ENCODE peak calls at places on chromosomes 12 and 14, in four cellular contexts. Y is IMR-90, W is spleen, F is heart left ventricle. M is an unnamed sample.

GRCh38 chr12:96241484-96242256 is 47.5 kb downstream of the ELK3 start:
- DNase-seq in Y (peak), F (peak), W (peak), M (peak)

GRCh38 chr12:1776139-1776975 is 44.0 kb upstream of the LRTM2 start:
- DNase-seq in W (no peak), F (no peak), Y (peak), M (peak)

GRCh38 chr12:56186957-56187356 is 2.3 kb downstream of the SMARCC2 start:
- DNase-seq in F (no peak), W (no peak), Y (no peak), M (no peak)

GRCh38 chr12:122888232-122888752 is 7.6 kb downstream of the VPS37B start:
- DNase-seq in F (peak), W (no peak), Y (peak), M (peak)

GRCh38 chr12:19430988-19431387 is 8.3 kb upstream of the AEBP2 start:
- DNase-seq in W (no peak), Y (no peak), F (no peak), M (no peak)

GRCh38 chr12:51322452-51322851 is 1.5 kb downstream of the BIN2 start:
- DNase-seq in F (no peak), W (no peak), Y (no peak), M (no peak)

GRCh38 chr14:68231832-68232642 is 412.5 kb downstream of the RAD51B start:
- DNase-seq in F (no peak), Y (peak), W (no peak), M (peak)

GRCh38 chr12:70828391-70828790 is 92.1 kb downstream of the PTPRR start:
- DNase-seq in Y (no peak), W (no peak), F (no peak), M (peak)

GRCh38 chr12:14950421-14950820 is 11.0 kb downstream of the ARHGDIB start:
- DNase-seq in W (no peak), F (no peak), Y (no peak), M (no peak)

GRCh38 chr14:24954037-24954696 is 95.8 kb downstream of the STXBP6 start:
- DNase-seq in F (no peak), Y (no peak), W (no peak), M (no peak)

GRCh38 chr14:22835505-22835904 is 880 bp upstream of the MMP14 start:
- DNase-seq in Y (no peak), F (no peak), W (no peak), M (no peak)

GRCh38 chr14:22837750-22838538 is 1.6 kb downstream of the MMP14 start:
- DNase-seq in F (no peak), Y (peak), W (peak), M (peak)

GRCh38 chr14:22837059-22837749 is 819 bp downstream of the MMP14 start:
- DNase-seq in F (peak), Y (peak), W (peak), M (peak)

GRCh38 chr14:22838631-22839041 is 2.3 kb downstream of the MMP14 start:
- DNase-seq in W (no peak), F (no peak), Y (peak), M (peak)

DNA sequence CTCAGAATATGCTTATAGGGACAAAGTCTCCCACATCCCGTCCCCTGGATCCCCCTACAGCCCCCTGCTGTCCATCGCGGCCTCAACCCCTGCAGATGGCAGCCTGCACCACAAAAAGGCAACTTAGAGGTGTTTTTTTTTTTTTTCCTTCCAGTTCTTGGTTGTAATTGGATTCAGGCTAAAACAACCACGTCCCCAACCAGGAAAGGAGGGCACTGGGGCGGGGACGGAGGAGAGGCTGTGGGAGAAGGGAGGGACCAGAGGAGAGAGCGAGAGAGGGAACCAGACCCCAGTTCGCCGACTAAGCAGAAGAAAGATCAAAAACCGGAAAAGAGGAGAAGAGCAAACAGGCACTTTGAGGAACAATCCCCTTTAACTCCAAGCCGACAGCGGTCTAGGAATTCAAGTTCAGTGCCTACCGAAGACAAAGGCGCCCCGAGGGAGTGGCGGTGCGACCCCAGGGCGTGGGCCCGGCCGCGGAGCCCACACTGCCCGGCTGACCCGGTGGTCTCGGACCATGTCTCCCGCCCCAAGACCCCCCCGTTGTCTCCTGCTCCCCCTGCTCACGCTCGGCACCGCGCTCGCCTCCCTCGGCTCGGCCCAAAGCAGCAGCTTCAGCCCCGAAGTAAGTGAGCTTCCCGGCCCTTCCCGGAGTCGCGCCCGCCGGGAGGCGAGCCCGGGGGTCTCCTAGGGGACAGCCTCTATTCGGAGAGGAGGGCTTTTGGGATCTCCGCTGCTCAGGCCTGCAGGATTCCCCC is at the start of gene MMP14:
- DNase-seq in F (peak), W (peak), Y (peak), M (peak)
- TF ChIP-seq CTCF in F (peak), W (peak), Y (peak), M (peak)

GRCh38 chr12:13358391-13358905 is 161.9 kb downstream of the EMP1 start:
- DNase-seq in Y (no peak), W (no peak), F (no peak), M (no peak)
- H3K4me3 ChIP-seq in Y (no peak), W (no peak), F (no peak), M (no peak)

DNA sequence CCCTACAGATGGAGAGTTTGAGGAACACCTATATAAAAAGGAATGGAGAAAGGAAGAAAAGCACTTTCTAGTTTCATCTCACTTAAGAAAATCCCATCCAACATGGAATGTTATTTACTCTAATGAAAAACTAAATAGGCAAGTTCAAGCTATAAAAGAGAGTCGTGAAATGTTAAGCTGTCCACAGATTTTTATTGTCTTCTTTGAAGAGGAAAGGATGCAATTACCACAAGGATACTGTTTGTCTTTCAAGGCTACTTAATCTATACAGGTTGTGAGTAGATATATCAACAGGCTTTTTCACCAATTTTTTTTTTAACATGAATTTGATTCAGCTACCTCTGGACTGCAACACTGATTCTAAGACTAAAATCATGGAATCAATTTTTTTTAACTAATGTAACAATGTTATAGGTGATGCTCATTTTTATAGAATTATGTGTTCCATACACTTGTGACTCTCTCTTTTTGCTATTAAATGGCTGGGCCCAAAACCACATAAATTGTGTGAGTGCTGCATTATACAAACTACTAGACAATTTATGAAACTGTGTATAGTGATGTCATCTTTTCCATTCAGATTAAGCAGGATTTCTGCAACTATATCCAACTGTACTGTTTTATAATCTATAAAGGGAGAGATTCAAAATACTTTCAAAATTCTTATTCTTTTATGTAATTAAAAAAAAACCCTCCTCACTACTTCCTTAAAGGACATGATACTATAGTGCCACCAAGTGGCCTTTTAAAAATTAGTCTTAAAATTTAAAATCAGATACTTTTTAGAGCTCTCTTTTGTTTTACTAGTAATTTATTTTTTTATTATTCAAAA is 26.7 kb upstream of the BMAL2 start:
- DNase-seq in Y (peak), F (no peak), W (no peak), M (peak)
- TF ChIP-seq CTCF in Y (peak), F (peak), W (no peak), M (peak)

GRCh38 chr12:54300732-54301427 is at the start of gene NFE2:
- DNase-seq in W (peak), Y (peak), F (peak), M (peak)
- H3K4me3 ChIP-seq in W (peak), Y (no peak), F (peak), M (peak)

GRCh38 chr12:62604373-62604772 is 137.7 kb downstream of the MON2 start:
- DNase-seq in W (no peak), Y (no peak), F (no peak), M (no peak)
- TF ChIP-seq CTCF in W (no peak), Y (no peak), F (no peak), M (no peak)

DNA sequence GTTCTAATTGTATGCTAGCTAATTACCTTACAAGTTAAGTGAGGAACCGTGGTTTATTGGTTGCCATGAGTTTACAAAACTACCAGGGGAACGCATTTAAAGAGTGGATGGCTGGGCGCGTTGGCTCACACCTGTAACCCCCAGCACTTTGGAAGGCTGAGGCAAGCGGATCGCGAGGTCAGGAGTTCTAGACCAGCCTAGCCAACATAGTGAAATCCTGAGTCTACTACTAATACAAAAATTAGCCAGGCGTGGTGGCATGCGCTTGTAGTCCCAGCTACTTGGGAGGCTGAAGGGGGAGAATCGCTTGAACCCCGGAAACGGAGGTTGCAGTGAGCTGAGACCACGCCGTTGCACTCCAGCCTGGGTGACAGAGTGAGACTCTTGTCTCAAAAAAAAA is 2.2 kb downstream of the EIF5 start:
- DNase-seq in F (no peak), W (no peak), Y (no peak), M (no peak)
- H3K4me3 ChIP-seq in F (peak), W (peak), Y (no peak), M (no peak)

GRCh38 chr12:6057693-6058092 is 66.8 kb downstream of the VWF start:
- DNase-seq in F (no peak), Y (no peak), W (peak), M (no peak)
- TF ChIP-seq CTCF in F (no peak), Y (no peak), W (no peak), M (no peak)

GRCh38 chr14:40099316-40099715 is 667.1 kb upstream of the FBXO33 start:
- DNase-seq in W (no peak), Y (no peak), F (no peak), M (no peak)

GRCh38 chr14:40093800-40094199 is 661.6 kb upstream of the FBXO33 start:
- DNase-seq in F (no peak), W (no peak), Y (no peak), M (no peak)

GRCh38 chr14:40098468-40098867 is 666.2 kb upstream of the FBXO33 start:
- DNase-seq in W (no peak), Y (no peak), F (no peak), M (no peak)

GRCh38 chr14:40100544-40101196 is 668.4 kb upstream of the FBXO33 start:
- DNase-seq in F (no peak), W (no peak), Y (no peak), M (no peak)

GRCh38 chr14:40096968-40097367 is 664.7 kb upstream of the FBXO33 start:
- DNase-seq in W (no peak), F (no peak), Y (no peak), M (no peak)
- H3K4me3 ChIP-seq in W (no peak), F (no peak), Y (no peak), M (no peak)

GRCh38 chr14:59583755-59584154 is 7.1 kb upstream of the CCDC175 start:
- DNase-seq in W (no peak), Y (peak), F (peak), M (peak)
- TF ChIP-seq CTCF in W (no peak), Y (no peak), F (no peak), M (peak)

M was measured in astrocyte of the spinal cord.